ENCODE peak calls at places on chromosomes 1 and 21, in six cellular contexts. T, G, F, L, I and U are unnamed samples.

GRCh38 chr1:181044449-181044966 is 10.7 kb downstream of the MR1 start:
- DNase-seq in T (no peak), L (no peak), I (peak), F (no peak), G (peak), U (no peak)

GRCh38 chr1:159892944-159893343 is 7.0 kb downstream of the CFAP45 start:
- DNase-seq in T (no peak), F (no peak), G (no peak), L (no peak), I (no peak), U (no peak)

GRCh38 chr1:212415107-212415841 is 588 bp upstream of the PACC1 start:
- DNase-seq in L (no peak), G (peak), I (no peak), F (no peak), T (peak), U (no peak)

GRCh38 chr1:232045134-232045533 is 418.5 kb downstream of the DISC1 start:
- DNase-seq in T (no peak), L (no peak), G (no peak), F (no peak), I (no peak), U (no peak)

GRCh38 chr1:54037476-54037875 is 15.5 kb downstream of the TMEM59 start:
- DNase-seq in T (no peak), L (peak), I (no peak), G (no peak), F (no peak), U (no peak)

GRCh38 chr1:199789141-199789540 is 238.4 kb upstream of the NR5A2 start:
- DNase-seq in G (no peak), F (no peak), I (no peak), T (no peak), L (no peak), U (no peak)

GRCh38 chr1:26686795-26687194 is 9.0 kb upstream of the ARID1A start:
- DNase-seq in I (no peak), T (no peak), L (no peak), G (no peak), F (no peak), U (no peak)

GRCh38 chr1:145944532-145944931 is 13.3 kb downstream of the LIX1L start:
- DNase-seq in I (no peak), G (no peak), F (no peak), L (no peak), T (no peak), U (no peak)

GRCh38 chr1:227849251-227849650 is 33.8 kb downstream of the PRSS38 start:
- DNase-seq in L (no peak), F (no peak), I (no peak), G (no peak), T (peak), U (no peak)

GRCh38 chr21:39637197-39637970 is 24.6 kb downstream of the B3GALT5 start:
- DNase-seq in G (no peak), F (no peak), L (no peak), I (no peak), T (no peak), U (peak)

GRCh38 chr1:46301406-46302090 is 1.9 kb downstream of the LRRC41 start:
- DNase-seq in G (no peak), T (peak), F (no peak), I (peak), L (no peak), U (no peak)

GRCh38 chr1:244319283-244320132 is 132.2 kb downstream of the ADSS2 start:
- DNase-seq in F (peak), I (peak), G (peak), T (no peak), L (no peak), U (no peak)

GRCh38 chr1:224507771-224508523 is 73.3 kb upstream of the WDR26 start:
- DNase-seq in G (no peak), L (no peak), T (no peak), F (no peak), I (no peak), U (no peak)

GRCh38 chr1:96973605-96974004 is 252.0 kb downstream of the PTBP2 start:
- DNase-seq in T (no peak), G (no peak), F (no peak), I (no peak), L (peak), U (no peak)

GRCh38 chr1:942411-942821 is 16.6 kb downstream of the NOC2L start:
- DNase-seq in I (no peak), T (no peak), F (no peak), L (peak), G (no peak), U (no peak)

GRCh38 chr1:238099871-238100270 is 209.1 kb upstream of the ZP4 start:
- DNase-seq in F (no peak), I (no peak), T (no peak), L (no peak), G (no peak), U (no peak)

GRCh38 chr21:27423906-27424595 is 457.2 kb upstream of the ADAMTS5 start:
- DNase-seq in F (no peak), G (no peak), I (no peak), L (no peak), T (no peak), U (no peak)

GRCh38 chr1:121594096-121594495 is 409.3 kb downstream of the SRGAP2C start:
- DNase-seq in G (no peak), L (no peak), F (no peak), T (no peak), I (no peak), U (no peak)

GRCh38 chr1:19484338-19484792 is 974 bp downstream of the CAPZB start:
- DNase-seq in I (peak), G (no peak), L (no peak), F (no peak), T (no peak), U (no peak)

GRCh38 chr1:22264464-22265330 is 121.8 kb upstream of the WNT4 start:
- DNase-seq in T (no peak), G (no peak), L (no peak), I (no peak), F (no peak), U (no peak)

GRCh38 chr1:218890436-218890835 is 283.2 kb upstream of the LYPLAL1 start:
- DNase-seq in G (no peak), I (no peak), L (no peak), F (no peak), T (peak), U (no peak)

GRCh38 chr1:172108494-172108893 is 267.2 kb downstream of the DNM3 start:
- DNase-seq in G (no peak), I (no peak), T (no peak), F (no peak), L (no peak), U (no peak)

GRCh38 chr1:234866007-234866866 is 256.3 kb upstream of the IRF2BP2 start:
- DNase-seq in I (peak), T (no peak), G (no peak), L (no peak), F (no peak), U (no peak)

GRCh38 chr1:28115267-28115666 is 26.9 kb upstream of the EYA3 start:
- DNase-seq in G (peak), L (no peak), F (no peak), I (peak), T (no peak), U (no peak)

GRCh38 chr1:125087691-125088090 is 3902.9 kb downstream of the SRGAP2C start:
- DNase-seq in L (no peak), T (no peak), G (no peak), I (no peak), F (no peak), U (no peak)

GRCh38 chr1:3283849-3284248 is 170.6 kb upstream of the ARHGEF16 start:
- DNase-seq in T (peak), I (peak), L (no peak), G (no peak), F (no peak), U (no peak)

GRCh38 chr1:181251001-181251712 is 162.7 kb downstream of the IER5 start:
- DNase-seq in I (no peak), T (no peak), G (no peak), F (no peak), L (peak), U (no peak)

GRCh38 chr1:43427524-43427923 is 26.2 kb downstream of the HYI start:
- DNase-seq in F (no peak), I (no peak), T (no peak), L (no peak), G (no peak), U (no peak)

GRCh38 chr1:154611150-154611865 is 3.3 kb upstream of the ADAR start:
- DNase-seq in F (no peak), G (no peak), T (peak), I (no peak), L (no peak), U (no peak)

GRCh38 chr1:12587981-12588620 is 29.9 kb downstream of the DHRS3 start:
- DNase-seq in G (no peak), L (no peak), T (no peak), I (no peak), F (no peak), U (no peak)

GRCh38 chr1:224747578-224747977 is 131.5 kb downstream of the CNIH3 start:
- DNase-seq in G (peak), F (no peak), T (no peak), I (peak), L (no peak), U (no peak)

GRCh38 chr1:116494351-116494692 is 76.5 kb downstream of the CD58 start:
- DNase-seq in F (no peak), L (no peak), G (no peak), T (no peak), I (no peak), U (no peak)

GRCh38 chr21:35529141-35529863 is 480.2 kb upstream of the RUNX1 start:
- DNase-seq in I (peak), T (no peak), F (no peak), L (no peak), G (peak), U (no peak)